ENCODE peak calls at places on chromosomes 6 and 20, in six cellular contexts. R, D, J, C, Q and L are unnamed samples. For H3K4me1, the result is how much of the 10 kb centered on the place peaks cover.

GRCh38 chr6:4577406-4577805 is 198.8 kb upstream of the CDYL start:
- DNase-seq in D (peak), Q (no peak), J (no peak), R (no peak), C (no peak), L (no peak)

GRCh38 chr6:96089173-96089572 is 73.4 kb downstream of the FUT9 start:
- DNase-seq in R (no peak), J (no peak), C (no peak), D (no peak), Q (no peak), L (no peak)

GRCh38 chr6:100307561-100307960 is 157.2 kb downstream of the SIM1 start:
- DNase-seq in J (no peak), Q (no peak), C (no peak), R (no peak), D (no peak), L (no peak)

GRCh38 chr20:5000263-5001173 is 792 bp downstream of the SLC23A2 start:
- DNase-seq in J (peak), C (peak), R (peak), D (no peak), Q (no peak), L (peak)

GRCh38 chr6:131159578-131159977 is 24.3 kb downstream of the AKAP7 start:
- DNase-seq in Q (no peak), D (peak), R (no peak), C (no peak), J (no peak), L (no peak)

GRCh38 chr6:159002432-159003160 is 2.6 kb upstream of the RSPH3 start:
- DNase-seq in R (no peak), J (no peak), D (no peak), C (no peak), Q (no peak), L (no peak)

GRCh38 chr20:4472906-4473305 is 248.8 kb upstream of the PRND start:
- DNase-seq in Q (no peak), R (no peak), D (no peak), C (no peak), J (no peak), L (no peak)

GRCh38 chr6:34919651-34920050 is 30.6 kb downstream of the ANKS1A start:
- DNase-seq in D (peak), J (no peak), R (no peak), C (no peak), Q (no peak), L (no peak)

GRCh38 chr6:4776493-4776966 is 326 bp downstream of the CDYL start:
- DNase-seq in Q (peak), J (no peak), C (peak), D (no peak), R (peak), L (no peak)

GRCh38 chr6:163415620-163416379 is 1.3 kb downstream of the QKI start:
- DNase-seq in C (peak), R (peak), D (peak), J (peak), Q (peak), L (peak)

GRCh38 chr6:137819740-137820139 is 47.3 kb upstream of the TNFAIP3 start:
- DNase-seq in D (no peak), C (peak), J (no peak), Q (no peak), R (no peak), L (no peak)

GRCh38 chr20:59448828-59449444 is 148.5 kb downstream of the EDN3 start:
- DNase-seq in J (no peak), C (no peak), D (no peak), Q (no peak), R (no peak), L (no peak)

GRCh38 chr6:82890240-82890639 is 175.4 kb downstream of the UBE3D start:
- DNase-seq in Q (no peak), D (no peak), C (no peak), J (no peak), R (no peak), L (no peak)

GRCh38 chr20:46433051-46433450 is 26.6 kb upstream of the ELMO2 start:
- DNase-seq in C (no peak), J (no peak), R (no peak), D (no peak), Q (no peak), L (no peak)

GRCh38 chr6:97462944-97463343 is 179.9 kb upstream of the MMS22L start:
- DNase-seq in R (no peak), Q (no peak), C (no peak), D (no peak), J (no peak), L (no peak)

GRCh38 chr6:28207244-28208179 is 17.6 kb upstream of the ZSCAN9 start:
- DNase-seq in D (peak), R (no peak), J (no peak), C (no peak), Q (no peak), L (no peak)

GRCh38 chr6:118565317-118565960 is 17.3 kb downstream of the PLN start:
- DNase-seq in C (no peak), J (no peak), R (no peak), D (no peak), Q (peak), L (no peak)

GRCh38 chr6:167766986-167767714 is 59.6 kb upstream of the AFDN start:
- DNase-seq in D (no peak), J (no peak), C (no peak), Q (peak), R (no peak), L (no peak)

GRCh38 chr20:48458003-48458377 is 369.8 kb downstream of the PREX1 start:
- DNase-seq in C (no peak), R (no peak), D (no peak), J (no peak), Q (no peak), L (no peak)

GRCh38 chr6:53359843-53360834 is 11.4 kb upstream of the ELOVL5 start:
- DNase-seq in D (peak), R (no peak), C (no peak), J (no peak), Q (peak), L (no peak)

GRCh38 chr6:30188541-30188940 is 24.7 kb downstream of the TRIM26 start:
- DNase-seq in D (no peak), C (no peak), R (no peak), J (no peak), Q (no peak), L (no peak)

GRCh38 chr6:48957781-48958180 is 505.3 kb downstream of the MMUT start:
- DNase-seq in R (no peak), Q (no peak), J (no peak), D (peak), C (no peak), L (no peak)

GRCh38 chr6:113693866-113694265 is 163.3 kb upstream of the MARCKS start:
- DNase-seq in Q (no peak), D (no peak), C (no peak), J (no peak), R (no peak), L (no peak)

GRCh38 chr6:152969688-152970418 is 13.0 kb downstream of the FBXO5 start:
- DNase-seq in R (no peak), Q (no peak), J (no peak), D (no peak), C (no peak), L (no peak)

GRCh38 chr6:131060311-131060710 is 2.7 kb downstream of the EPB41L2 start:
- DNase-seq in R (no peak), Q (no peak), J (no peak), D (no peak), C (no peak), L (no peak)

GRCh38 chr20:62732766-62733165 is 24.1 kb downstream of the NTSR1 start:
- DNase-seq in Q (no peak), R (no peak), J (peak), C (no peak), D (no peak), L (no peak)

GRCh38 chr20:21391495-21392298 is 5.6 kb downstream of the NKX2-4 start:
- DNase-seq in D (no peak), C (no peak), R (no peak), Q (no peak), J (no peak), L (no peak)

GRCh38 chr6:5644523-5645183 is 362.1 kb downstream of the NRN1 start:
- DNase-seq in D (no peak), C (no peak), J (no peak), Q (no peak), R (no peak), L (no peak)

GRCh38 chr20:63124782-63125580 is 91.0 kb downstream of the YTHDF1 start:
- DNase-seq in Q (no peak), J (peak), D (no peak), R (no peak), C (no peak), L (no peak)

GRCh38 chr6:156866181-156866862 is 89.1 kb downstream of the ARID1B start:
- DNase-seq in J (no peak), C (peak), R (no peak), D (peak), Q (no peak), L (no peak)
- H3K4me1 ChIP-seq in J (half or more), C (under half), R (under half), D (under half), Q (under half), L (under half)

GRCh38 chr20:10504893-10505292 is 69.8 kb downstream of the SLX4IP start:
- DNase-seq in Q (no peak), D (peak), J (no peak), R (peak), C (no peak), L (no peak)

GRCh38 chr20:10498196-10498595 is 63.1 kb downstream of the SLX4IP start:
- DNase-seq in R (no peak), Q (no peak), J (no peak), C (no peak), D (no peak), L (no peak)

GRCh38 chr20:10505320-10506226 is 70.5 kb downstream of the SLX4IP start:
- DNase-seq in R (peak), J (peak), D (peak), C (no peak), Q (peak), L (no peak)

GRCh38 chr20:10501377-10501776 is 66.3 kb downstream of the SLX4IP start:
- DNase-seq in C (no peak), J (no peak), D (peak), Q (peak), R (no peak), L (no peak)

DNA sequence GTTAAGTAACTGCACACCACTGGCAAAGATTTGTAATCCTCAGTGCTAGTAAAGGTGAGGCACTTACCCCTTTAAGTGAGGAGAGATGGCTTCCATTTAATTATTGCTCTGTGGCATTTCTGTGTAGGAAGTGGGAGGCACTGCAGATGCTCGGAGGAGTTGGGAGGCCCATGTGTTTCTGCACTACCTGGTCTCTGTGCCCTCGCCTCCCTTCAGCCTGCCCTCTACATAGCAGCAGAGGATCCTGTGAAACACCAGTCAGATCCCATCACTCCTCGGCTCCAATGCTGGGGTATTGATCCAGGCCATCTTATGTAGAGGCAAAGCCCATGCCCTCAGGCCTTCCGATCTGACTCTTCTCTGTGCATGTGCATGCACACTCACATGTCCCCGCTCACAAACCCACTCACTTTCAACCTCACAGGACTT is 67.0 kb downstream of the SLX4IP start:
- DNase-seq in D (no peak), J (no peak), C (no peak), Q (no peak), R (no peak), L (no peak)
- H3K4me1 ChIP-seq in D (under half), J (under half), C (under half), Q (under half), R (under half), L (under half)

GRCh38 chr20:19779634-19780033 is 21.6 kb downstream of the RIN2 start:
- DNase-seq in C (no peak), R (no peak), Q (no peak), D (no peak), J (no peak), L (no peak)
- H3K4me1 ChIP-seq in C (under half), R (under half), Q (under half), D (under half), J (half or more), L (half or more)

DNA sequence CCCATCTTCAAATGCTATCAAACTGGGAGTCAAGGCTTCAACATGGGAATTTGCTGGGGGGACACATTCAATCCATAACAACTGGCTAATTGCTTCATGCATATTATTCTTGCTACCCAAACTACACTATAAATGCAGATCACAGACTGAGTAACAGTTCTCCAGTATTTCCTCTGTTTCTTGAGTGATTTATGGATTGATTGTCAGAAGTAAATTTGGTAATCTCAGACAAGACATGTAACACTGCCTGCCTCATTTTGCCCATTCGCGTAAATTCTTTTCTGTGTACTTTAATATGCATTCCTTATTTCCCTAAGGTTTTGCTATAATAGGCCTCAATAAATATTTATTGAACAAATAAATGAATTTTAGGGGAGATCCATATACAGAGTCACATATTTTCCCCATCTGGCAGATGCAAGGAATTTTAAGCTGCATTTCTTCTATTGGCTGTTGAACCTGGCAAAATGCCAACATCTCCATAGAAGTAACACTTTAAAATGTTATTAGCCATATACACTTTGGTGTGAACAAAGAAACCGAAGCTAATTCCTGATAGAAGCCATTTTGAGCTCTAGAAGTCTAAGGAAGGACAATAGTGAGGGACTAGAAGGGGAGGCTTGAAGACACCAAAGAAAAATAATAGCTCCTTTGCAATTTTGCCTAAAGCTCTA is 98.2 kb downstream of the QRSL1 start:
- DNase-seq in Q (no peak), C (no peak), R (no peak), D (no peak), J (no peak), L (no peak)
- H3K4me1 ChIP-seq in Q (under half), C (under half), R (under half), D (under half), J (under half), L (under half)

GRCh38 chr6:37819802-37820712 is 530 bp downstream of the ZFAND3 start:
- DNase-seq in Q (peak), C (peak), J (peak), R (peak), D (peak), L (peak)
- H3K4me1 ChIP-seq in Q (under half), C (under half), J (under half), R (under half), D (under half), L (under half)

DNA sequence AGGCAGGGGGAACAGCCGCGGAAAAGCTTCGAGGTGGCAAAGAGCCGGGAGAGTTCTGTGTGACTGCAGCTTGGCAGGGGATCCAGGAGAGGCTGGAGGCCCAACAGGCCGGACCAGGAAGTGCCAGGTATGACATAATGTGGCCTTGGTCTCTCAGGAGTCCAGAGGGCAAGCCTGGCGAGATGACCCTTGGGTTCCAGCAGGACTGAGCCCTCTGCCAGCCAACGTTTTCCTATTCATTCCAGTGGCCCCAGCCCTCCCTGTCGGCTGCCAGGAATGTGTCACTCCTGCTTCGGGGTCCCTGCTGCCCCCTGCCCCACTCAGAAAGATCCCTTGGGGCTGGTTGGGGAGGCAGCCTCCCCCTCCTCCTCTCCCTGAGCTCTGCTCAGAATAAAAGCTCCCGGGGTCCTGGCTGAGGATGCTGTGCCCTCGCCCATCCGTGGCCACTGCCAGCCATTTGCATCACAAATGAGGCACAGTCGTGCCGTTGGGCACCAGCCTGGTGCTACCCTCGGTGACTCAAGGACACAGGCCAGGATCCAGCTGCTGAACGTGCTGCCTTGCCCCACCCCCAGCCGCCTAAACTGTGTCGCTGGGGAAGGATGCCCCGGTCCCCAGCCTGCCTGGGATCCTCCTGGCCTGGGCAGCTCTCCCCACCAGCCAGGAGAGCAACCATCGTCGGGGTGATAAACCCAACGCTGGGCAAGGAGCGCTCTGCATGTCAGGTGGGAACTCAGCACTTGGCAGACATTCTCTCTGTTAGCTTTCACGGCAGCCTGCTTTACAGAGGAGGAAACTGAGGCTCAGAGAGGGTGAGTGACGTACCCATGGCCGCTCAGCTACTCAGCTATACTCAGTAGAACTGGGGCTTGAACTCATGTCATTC is 37.7 kb downstream of the RBM38 start:
- DNase-seq in D (no peak), R (no peak), J (peak), Q (no peak), C (no peak), L (no peak)
- H3K4me1 ChIP-seq in D (under half), R (under half), J (under half), Q (under half), C (under half), L (under half)

DNA sequence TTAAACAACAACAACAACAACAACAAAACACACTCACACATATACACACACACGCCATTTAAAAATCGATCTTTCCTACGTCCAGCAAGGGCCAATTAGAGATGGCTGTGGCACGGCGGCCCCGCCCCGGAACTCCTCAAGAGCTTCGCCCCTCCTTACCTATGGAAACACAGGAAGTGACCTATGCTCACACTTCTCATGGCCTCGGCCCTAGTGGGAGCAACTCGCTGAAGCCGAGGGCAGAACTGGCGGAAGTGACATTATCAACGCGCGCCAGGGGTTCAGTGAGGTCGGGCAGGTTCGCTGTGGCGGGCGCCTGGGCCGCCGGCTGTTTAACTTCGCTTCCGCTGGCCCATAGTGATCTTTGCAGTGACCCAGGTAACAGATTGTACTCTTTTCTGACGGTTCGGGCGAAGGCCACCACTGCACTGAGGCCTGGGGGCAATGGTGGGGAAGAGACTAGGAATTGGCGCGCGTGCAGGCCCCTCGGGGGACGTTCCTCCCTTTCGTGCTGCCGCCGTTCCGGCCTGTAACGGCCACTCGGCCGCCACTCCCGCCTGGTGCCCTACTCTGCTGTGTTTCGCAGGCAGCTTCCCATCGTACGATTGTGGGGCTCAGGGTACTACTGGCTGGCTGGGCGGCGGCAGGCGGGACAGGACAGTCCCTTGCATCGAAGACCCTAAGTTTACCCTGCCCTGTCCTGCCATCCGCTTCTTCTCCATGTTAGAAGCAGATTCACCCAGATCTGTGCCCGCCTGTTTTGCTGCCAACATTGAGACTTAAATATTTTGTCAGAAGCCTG is at the start of gene TBP:
- DNase-seq in R (peak), Q (peak), J (peak), C (peak), D (peak), L (peak)
- H3K4me1 ChIP-seq in R (under half), Q (under half), J (under half), C (under half), D (under half), L (half or more)

GRCh38 chr6:41741625-41742490 is 5.3 kb downstream of the PGC start:
- DNase-seq in Q (no peak), C (no peak), J (peak), R (no peak), D (no peak), L (no peak)
- H3K4me1 ChIP-seq in Q (under half), C (under half), J (under half), R (under half), D (under half), L (under half)

GRCh38 chr6:157481189-157481864 is 100.3 kb downstream of the ZDHHC14 start:
- DNase-seq in R (no peak), C (no peak), J (no peak), D (no peak), Q (no peak), L (no peak)
- H3K4me1 ChIP-seq in R (under half), C (under half), J (under half), D (under half), Q (under half), L (under half)

GRCh38 chr20:38428800-38429199 is 6.3 kb downstream of the SNHG17 start:
- DNase-seq in R (no peak), J (no peak), Q (no peak), C (no peak), D (no peak), L (no peak)

GRCh38 chr20:38426498-38426897 is 8.6 kb downstream of the SNHG17 start:
- DNase-seq in J (no peak), R (no peak), D (no peak), C (no peak), Q (no peak), L (no peak)

GRCh38 chr20:38426006-38426405 is 9.1 kb downstream of the SNHG17 start:
- DNase-seq in D (peak), C (no peak), Q (peak), J (no peak), R (no peak), L (no peak)

GRCh38 chr20:38429301-38429700 is 5.8 kb downstream of the SNHG17 start:
- DNase-seq in Q (no peak), J (no peak), D (no peak), R (no peak), C (no peak), L (no peak)

DNA sequence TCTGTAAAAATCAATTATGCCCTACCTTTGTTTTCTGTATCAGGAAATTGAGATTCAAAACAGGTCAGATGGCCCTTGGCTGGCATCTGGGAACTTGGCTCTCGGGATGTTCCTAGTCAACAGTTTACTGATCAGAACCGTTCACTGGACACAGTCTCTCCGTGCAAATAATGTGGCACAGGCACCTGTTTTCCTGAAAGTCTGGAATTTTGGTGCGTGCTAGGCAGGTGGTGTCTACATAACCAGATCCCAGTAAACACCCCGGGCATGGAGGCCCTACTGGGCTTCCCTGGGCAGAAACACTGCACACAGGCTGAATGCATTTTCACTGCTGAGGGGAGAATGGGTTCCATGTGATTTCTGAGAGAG is 7.5 kb downstream of the SNHG17 start:
- DNase-seq in D (no peak), Q (no peak), J (no peak), C (no peak), R (no peak), L (no peak)
- H3K4me1 ChIP-seq in D (under half), Q (under half), J (under half), C (under half), R (under half), L (under half)